ENCODE peak calls at places on chromosomes 11 and 22, in eight cellular contexts. One of them, this sample, is unnamed. For H3K4me1, the result is how much of the 10 kb centered on the place peaks cover.

GRCh38 chr22:20526628-20527355 is 19.4 kb downstream of the MED15 start:
- DNase-seq in GM23338: no peak
- DNase-seq in OCI-LY7: no peak
- DNase-seq in neural progenitor cell: no peak
- DNase-seq in PC-3: peak
- DNase-seq in hepatocyte: peak
- DNase-seq in SK-N-SH: no peak
- DNase-seq in MM.1S: no peak
- DNase-seq in this sample: peak

GRCh38 chr11:60987577-60988277 is 16.2 kb downstream of the CD6 start:
- DNase-seq in MM.1S: no peak
- DNase-seq in GM23338: no peak
- DNase-seq in hepatocyte: no peak
- DNase-seq in PC-3: no peak
- DNase-seq in SK-N-SH: no peak
- DNase-seq in OCI-LY7: no peak
- DNase-seq in neural progenitor cell: no peak
- DNase-seq in this sample: no peak

GRCh38 chr11:118058311-118059230 is 18.3 kb upstream of the TMPRSS4 start:
- DNase-seq in OCI-LY7: no peak
- DNase-seq in hepatocyte: no peak
- DNase-seq in neural progenitor cell: no peak
- DNase-seq in PC-3: peak
- DNase-seq in MM.1S: peak
- DNase-seq in GM23338: no peak
- DNase-seq in SK-N-SH: no peak
- DNase-seq in this sample: peak

GRCh38 chr11:47765086-47765485 is 2.1 kb downstream of the FNBP4 start:
- DNase-seq in OCI-LY7: peak
- DNase-seq in GM23338: no peak
- DNase-seq in PC-3: no peak
- DNase-seq in SK-N-SH: no peak
- DNase-seq in MM.1S: no peak
- DNase-seq in hepatocyte: no peak
- DNase-seq in neural progenitor cell: no peak
- DNase-seq in this sample: peak

GRCh38 chr22:28986366-28986765 is 75.3 kb downstream of the C22orf31 start:
- DNase-seq in OCI-LY7: no peak
- DNase-seq in PC-3: no peak
- DNase-seq in neural progenitor cell: no peak
- DNase-seq in GM23338: no peak
- DNase-seq in MM.1S: no peak
- DNase-seq in hepatocyte: peak
- DNase-seq in SK-N-SH: no peak
- DNase-seq in this sample: no peak

GRCh38 chr11:19595840-19596751 is 116.5 kb upstream of the NAV2 start:
- DNase-seq in SK-N-SH: peak
- DNase-seq in OCI-LY7: no peak
- DNase-seq in PC-3: peak
- DNase-seq in MM.1S: no peak
- DNase-seq in neural progenitor cell: no peak
- DNase-seq in GM23338: no peak
- DNase-seq in hepatocyte: no peak
- DNase-seq in this sample: peak

GRCh38 chr11:123650901-123651300 is 3.5 kb downstream of the SCN3B start:
- DNase-seq in neural progenitor cell: no peak
- DNase-seq in GM23338: no peak
- DNase-seq in SK-N-SH: no peak
- DNase-seq in MM.1S: no peak
- DNase-seq in OCI-LY7: no peak
- DNase-seq in hepatocyte: no peak
- DNase-seq in PC-3: peak
- DNase-seq in this sample: no peak

GRCh38 chr11:11622772-11623531 is 1.1 kb upstream of the GALNT18 start:
- DNase-seq in GM23338: no peak
- DNase-seq in MM.1S: no peak
- DNase-seq in OCI-LY7: no peak
- DNase-seq in PC-3: no peak
- DNase-seq in hepatocyte: peak
- DNase-seq in SK-N-SH: peak
- DNase-seq in neural progenitor cell: no peak
- DNase-seq in this sample: no peak

GRCh38 chr11:47443028-47443700 is 5.8 kb downstream of the RAPSN start:
- DNase-seq in GM23338: peak
- DNase-seq in hepatocyte: no peak
- DNase-seq in OCI-LY7: peak
- DNase-seq in MM.1S: peak
- DNase-seq in SK-N-SH: peak
- DNase-seq in neural progenitor cell: no peak
- DNase-seq in PC-3: no peak
- DNase-seq in this sample: no peak

GRCh38 chr22:37555029-37555428 is 5.3 kb upstream of the CDC42EP1 start:
- DNase-seq in GM23338: no peak
- DNase-seq in PC-3: no peak
- DNase-seq in neural progenitor cell: no peak
- DNase-seq in MM.1S: no peak
- DNase-seq in SK-N-SH: peak
- DNase-seq in OCI-LY7: no peak
- DNase-seq in hepatocyte: no peak
- DNase-seq in this sample: no peak

GRCh38 chr11:100892886-100893285 is 205.8 kb downstream of the ARHGAP42 start:
- DNase-seq in SK-N-SH: no peak
- DNase-seq in MM.1S: no peak
- DNase-seq in OCI-LY7: no peak
- DNase-seq in PC-3: peak
- DNase-seq in GM23338: no peak
- DNase-seq in neural progenitor cell: no peak
- DNase-seq in hepatocyte: no peak
- DNase-seq in this sample: no peak

GRCh38 chr11:75734491-75735180 is 17.0 kb downstream of the MOGAT2 start:
- DNase-seq in OCI-LY7: peak
- DNase-seq in MM.1S: peak
- DNase-seq in SK-N-SH: no peak
- DNase-seq in GM23338: no peak
- DNase-seq in PC-3: peak
- DNase-seq in hepatocyte: peak
- DNase-seq in neural progenitor cell: no peak
- DNase-seq in this sample: no peak

GRCh38 chr11:65132238-65132987 is 1.9 kb downstream of the SYVN1 start:
- DNase-seq in neural progenitor cell: no peak
- DNase-seq in PC-3: no peak
- DNase-seq in SK-N-SH: no peak
- DNase-seq in MM.1S: peak
- DNase-seq in OCI-LY7: peak
- DNase-seq in hepatocyte: no peak
- DNase-seq in GM23338: no peak
- DNase-seq in this sample: no peak

GRCh38 chr11:10908215-10908990 is 50.5 kb upstream of the ZBED5 start:
- DNase-seq in hepatocyte: peak
- DNase-seq in PC-3: peak
- DNase-seq in GM23338: peak
- DNase-seq in MM.1S: no peak
- DNase-seq in neural progenitor cell: no peak
- DNase-seq in SK-N-SH: no peak
- DNase-seq in OCI-LY7: no peak
- DNase-seq in this sample: peak

GRCh38 chr11:131524186-131524585 is 153.8 kb downstream of the NTM start:
- DNase-seq in OCI-LY7: no peak
- DNase-seq in MM.1S: no peak
- DNase-seq in PC-3: no peak
- DNase-seq in GM23338: no peak
- DNase-seq in SK-N-SH: no peak
- DNase-seq in hepatocyte: no peak
- DNase-seq in neural progenitor cell: no peak
- DNase-seq in this sample: no peak

GRCh38 chr11:45209904-45210699 is 63.7 kb downstream of the PRDM11 start:
- DNase-seq in MM.1S: no peak
- DNase-seq in PC-3: no peak
- DNase-seq in neural progenitor cell: peak
- DNase-seq in GM23338: peak
- DNase-seq in hepatocyte: peak
- DNase-seq in OCI-LY7: no peak
- DNase-seq in SK-N-SH: peak
- DNase-seq in this sample: peak

GRCh38 chr11:1740786-1741530 is 9.4 kb downstream of the IFITM10 start:
- DNase-seq in GM23338: no peak
- DNase-seq in MM.1S: no peak
- DNase-seq in OCI-LY7: no peak
- DNase-seq in neural progenitor cell: no peak
- DNase-seq in PC-3: no peak
- DNase-seq in SK-N-SH: no peak
- DNase-seq in hepatocyte: no peak
- DNase-seq in this sample: no peak

DNA sequence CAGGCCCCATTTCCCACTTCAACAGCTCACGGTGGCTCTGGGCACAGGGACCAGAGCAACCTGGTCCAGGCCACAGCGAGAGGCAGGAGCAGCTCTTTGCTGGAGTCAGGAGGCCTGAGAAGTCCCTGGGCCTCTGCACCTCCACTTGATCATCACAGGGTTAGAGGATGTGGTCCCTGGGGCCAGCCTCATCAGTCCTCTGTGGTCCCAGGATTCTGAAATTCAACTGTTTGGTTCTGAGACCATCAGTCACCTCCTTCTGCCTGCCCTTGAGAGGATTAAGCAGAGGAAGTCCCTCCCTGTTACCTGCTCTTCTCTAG is 24.9 kb upstream of the CBX7 start:
- DNase-seq in OCI-LY7: no peak
- DNase-seq in GM23338: no peak
- DNase-seq in PC-3: no peak
- DNase-seq in MM.1S: no peak
- DNase-seq in SK-N-SH: no peak
- DNase-seq in hepatocyte: no peak
- DNase-seq in neural progenitor cell: no peak
- DNase-seq in this sample: peak
- H3K4me1 ChIP-seq in OCI-LY7: under half
- H3K4me1 ChIP-seq in GM23338: under half
- H3K4me1 ChIP-seq in PC-3: half or more
- H3K4me1 ChIP-seq in MM.1S: under half
- H3K4me1 ChIP-seq in SK-N-SH: under half
- H3K4me1 ChIP-seq in hepatocyte: under half
- H3K4me1 ChIP-seq in neural progenitor cell: half or more
- H3K4me1 ChIP-seq in this sample: under half

DNA sequence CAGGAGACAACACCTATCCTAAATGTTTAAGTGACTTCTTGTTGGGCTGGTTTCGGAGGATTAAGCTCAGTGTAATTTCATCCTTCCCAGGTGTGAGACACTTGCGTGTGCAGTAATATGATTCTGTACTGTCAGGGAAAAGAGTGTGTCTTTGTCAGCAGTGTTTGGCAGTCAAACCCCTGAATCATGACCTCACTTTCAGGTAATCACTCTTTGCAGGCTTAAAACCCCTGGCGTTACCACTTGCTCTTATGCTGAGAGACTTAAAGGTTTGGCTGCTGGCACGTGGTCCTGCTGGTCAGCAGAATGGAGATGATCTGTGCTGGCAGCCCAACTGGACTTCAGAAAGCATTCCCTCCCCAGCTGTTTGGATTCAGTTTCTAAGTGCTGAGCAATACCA is 56.1 kb downstream of the APIP start:
- DNase-seq in SK-N-SH: no peak
- DNase-seq in OCI-LY7: no peak
- DNase-seq in GM23338: no peak
- DNase-seq in hepatocyte: no peak
- DNase-seq in MM.1S: peak
- DNase-seq in PC-3: peak
- DNase-seq in neural progenitor cell: no peak
- DNase-seq in this sample: peak
- H3K27ac ChIP-seq in SK-N-SH: no peak
- H3K27ac ChIP-seq in OCI-LY7: no peak
- H3K27ac ChIP-seq in GM23338: no peak
- H3K27ac ChIP-seq in hepatocyte: no peak
- H3K27ac ChIP-seq in MM.1S: peak
- H3K27ac ChIP-seq in PC-3: peak
- H3K27ac ChIP-seq in neural progenitor cell: no peak
- H3K27ac ChIP-seq in this sample: no peak

DNA sequence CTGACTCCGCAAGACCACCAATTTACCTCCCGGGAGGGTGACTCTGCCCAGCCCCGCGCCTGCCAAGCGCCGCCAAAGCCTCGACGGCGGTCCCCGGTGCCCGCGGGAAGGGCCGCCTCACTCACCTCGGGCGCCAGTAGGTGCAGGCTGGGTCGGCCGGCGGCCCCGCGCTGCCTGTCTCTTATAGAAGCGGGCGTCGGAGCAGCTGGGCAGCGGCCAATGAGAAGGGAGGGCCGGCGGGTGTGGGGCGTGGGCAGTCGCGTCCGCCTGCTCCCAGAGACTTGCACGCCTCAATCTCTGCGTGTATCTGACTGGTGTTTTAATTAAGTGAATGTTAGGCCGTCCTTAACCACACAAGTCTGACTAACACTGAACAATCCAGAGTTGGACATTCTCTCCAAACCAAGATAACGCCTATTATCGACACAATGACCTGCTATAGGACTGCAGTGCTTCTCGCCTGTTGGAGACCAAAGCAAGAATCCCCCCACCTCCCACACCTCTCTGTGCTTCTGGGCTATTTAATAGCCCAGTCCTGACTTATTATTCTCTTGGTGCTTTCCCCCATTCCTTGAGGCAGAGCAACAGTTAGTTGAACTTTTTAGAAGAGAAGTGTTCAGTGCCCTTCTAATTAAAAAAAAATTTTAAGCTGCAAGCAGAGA is at the start of gene TPH1:
- DNase-seq in GM23338: peak
- DNase-seq in PC-3: no peak
- DNase-seq in hepatocyte: peak
- DNase-seq in SK-N-SH: peak
- DNase-seq in MM.1S: no peak
- DNase-seq in OCI-LY7: no peak
- DNase-seq in neural progenitor cell: peak
- DNase-seq in this sample: peak
- TF ChIP-seq EZH2phosphoT487 in GM23338: no peak
- TF ChIP-seq EZH2phosphoT487 in PC-3: no peak
- TF ChIP-seq EZH2phosphoT487 in hepatocyte: no peak
- TF ChIP-seq EZH2phosphoT487 in SK-N-SH: no peak
- TF ChIP-seq EZH2phosphoT487 in MM.1S: no peak
- TF ChIP-seq EZH2phosphoT487 in OCI-LY7: no peak
- TF ChIP-seq EZH2phosphoT487 in neural progenitor cell: peak
- TF ChIP-seq EZH2phosphoT487 in this sample: no peak

GRCh38 chr11:77131560-77131959 is 3.5 kb downstream of the MYO7A start:
- DNase-seq in MM.1S: no peak
- DNase-seq in PC-3: no peak
- DNase-seq in hepatocyte: no peak
- DNase-seq in OCI-LY7: no peak
- DNase-seq in neural progenitor cell: no peak
- DNase-seq in SK-N-SH: no peak
- DNase-seq in GM23338: no peak
- DNase-seq in this sample: no peak
- H3K4me1 ChIP-seq in MM.1S: under half
- H3K4me1 ChIP-seq in PC-3: under half
- H3K4me1 ChIP-seq in hepatocyte: under half
- H3K4me1 ChIP-seq in OCI-LY7: under half
- H3K4me1 ChIP-seq in neural progenitor cell: under half
- H3K4me1 ChIP-seq in SK-N-SH: under half
- H3K4me1 ChIP-seq in GM23338: under half
- H3K4me1 ChIP-seq in this sample: under half

This sample was measured in GM23248.